ENCODE peak calls at places on chromosomes 6 and 20, in seven cellular contexts. One of them, this sample, is unnamed.

GRCh38 chr6:129280719-129281118 is 397.8 kb downstream of the LAMA2 start:
- DNase-seq in GM23338: no peak
- DNase-seq in PC-3: no peak
- DNase-seq in GM23248: no peak
- DNase-seq in hepatocyte: no peak
- DNase-seq in HCT116: no peak
- DNase-seq in neural progenitor cell: no peak
- DNase-seq in this sample: no peak

GRCh38 chr20:63858393-63859165 is 2.7 kb upstream of the ABHD16B start:
- DNase-seq in GM23338: peak; percentile 66
- DNase-seq in PC-3: no peak
- DNase-seq in GM23248: peak; percentile 24
- DNase-seq in hepatocyte: no peak
- DNase-seq in HCT116: no peak
- DNase-seq in neural progenitor cell: peak; percentile 62
- DNase-seq in this sample: peak; percentile 34

GRCh38 chr6:165799736-165800135 is 136.7 kb upstream of the PDE10A start:
- DNase-seq in GM23338: no peak
- DNase-seq in PC-3: no peak
- DNase-seq in GM23248: peak; percentile 37
- DNase-seq in hepatocyte: no peak
- DNase-seq in HCT116: no peak
- DNase-seq in neural progenitor cell: no peak
- DNase-seq in this sample: no peak

GRCh38 chr20:16145919-16146318 is 427.3 kb downstream of the KIF16B start:
- DNase-seq in GM23338: no peak
- DNase-seq in PC-3: no peak
- DNase-seq in GM23248: no peak
- DNase-seq in hepatocyte: no peak
- DNase-seq in HCT116: no peak
- DNase-seq in neural progenitor cell: no peak
- DNase-seq in this sample: no peak

GRCh38 chr6:99189823-99190721 is 159.4 kb downstream of the FAXC start:
- DNase-seq in GM23338: no peak
- DNase-seq in PC-3: no peak
- DNase-seq in GM23248: no peak
- DNase-seq in hepatocyte: no peak
- DNase-seq in HCT116: no peak
- DNase-seq in neural progenitor cell: no peak
- DNase-seq in this sample: no peak

GRCh38 chr6:28474441-28475219 is 31.3 kb upstream of the ZSCAN23 start:
- DNase-seq in GM23338: peak; percentile 89
- DNase-seq in PC-3: peak; percentile 85
- DNase-seq in GM23248: peak; percentile 78
- DNase-seq in hepatocyte: peak; percentile 79
- DNase-seq in HCT116: peak; percentile 88
- DNase-seq in neural progenitor cell: peak; percentile 78
- DNase-seq in this sample: peak; percentile 4

GRCh38 chr6:44771647-44772415 is 384.3 kb downstream of the CDC5L start:
- DNase-seq in GM23338: peak; percentile 79
- DNase-seq in PC-3: no peak
- DNase-seq in GM23248: peak; percentile 16
- DNase-seq in hepatocyte: no peak
- DNase-seq in HCT116: no peak
- DNase-seq in neural progenitor cell: peak; percentile 51
- DNase-seq in this sample: no peak

GRCh38 chr20:19449051-19449450 is 236.6 kb downstream of the SLC24A3 start:
- DNase-seq in GM23338: no peak
- DNase-seq in PC-3: no peak
- DNase-seq in GM23248: no peak
- DNase-seq in hepatocyte: no peak
- DNase-seq in HCT116: no peak
- DNase-seq in neural progenitor cell: no peak
- DNase-seq in this sample: no peak

GRCh38 chr6:68718379-68719073 is 83.4 kb downstream of the ADGRB3 start:
- DNase-seq in GM23338: no peak
- DNase-seq in PC-3: peak; percentile 12
- DNase-seq in GM23248: peak; percentile 24
- DNase-seq in hepatocyte: no peak
- DNase-seq in HCT116: no peak
- DNase-seq in neural progenitor cell: no peak
- DNase-seq in this sample: no peak

GRCh38 chr20:14617123-14617522 is 279.7 kb upstream of the FLRT3 start:
- DNase-seq in GM23338: no peak
- DNase-seq in PC-3: peak; percentile 52
- DNase-seq in GM23248: peak; percentile 2
- DNase-seq in hepatocyte: peak; percentile 22
- DNase-seq in HCT116: no peak
- DNase-seq in neural progenitor cell: no peak
- DNase-seq in this sample: no peak

GRCh38 chr6:4778086-4778485 is 1.9 kb downstream of the CDYL start:
- DNase-seq in GM23338: no peak
- DNase-seq in PC-3: peak; percentile 51
- DNase-seq in GM23248: peak; percentile 59
- DNase-seq in hepatocyte: no peak
- DNase-seq in HCT116: no peak
- DNase-seq in neural progenitor cell: no peak
- DNase-seq in this sample: peak; percentile 10

GRCh38 chr6:138403324-138403800 is 661 bp upstream of the HEBP2 start:
- DNase-seq in GM23338: no peak
- DNase-seq in PC-3: no peak
- DNase-seq in GM23248: peak; percentile 43
- DNase-seq in hepatocyte: peak; percentile 69
- DNase-seq in HCT116: no peak
- DNase-seq in neural progenitor cell: peak; percentile 47
- DNase-seq in this sample: peak; percentile 36

GRCh38 chr20:19451591-19452295 is 239.3 kb downstream of the SLC24A3 start:
- DNase-seq in GM23338: no peak
- DNase-seq in PC-3: no peak
- DNase-seq in GM23248: no peak
- DNase-seq in hepatocyte: peak; percentile 8
- DNase-seq in HCT116: no peak
- DNase-seq in neural progenitor cell: no peak
- DNase-seq in this sample: no peak

GRCh38 chr20:38198238-38198861 is 33.3 kb upstream of the TGM2 start:
- DNase-seq in GM23338: no peak
- DNase-seq in PC-3: peak; percentile 31
- DNase-seq in GM23248: peak; percentile 56
- DNase-seq in hepatocyte: no peak
- DNase-seq in HCT116: no peak
- DNase-seq in neural progenitor cell: no peak
- DNase-seq in this sample: no peak

GRCh38 chr6:154070657-154071056 is 31.6 kb downstream of the OPRM1 start:
- DNase-seq in GM23338: no peak
- DNase-seq in PC-3: peak; percentile 20
- DNase-seq in GM23248: no peak
- DNase-seq in hepatocyte: no peak
- DNase-seq in HCT116: no peak
- DNase-seq in neural progenitor cell: no peak
- DNase-seq in this sample: no peak

GRCh38 chr20:46022411-46023147 is 6.4 kb upstream of the SLC12A5 start:
- DNase-seq in GM23338: peak; percentile 85
- DNase-seq in PC-3: peak; percentile 68
- DNase-seq in GM23248: peak; percentile 33
- DNase-seq in hepatocyte: peak; percentile 66
- DNase-seq in HCT116: no peak
- DNase-seq in neural progenitor cell: peak; percentile 86
- DNase-seq in this sample: peak; percentile 82

GRCh38 chr6:31441368-31442267 is 38.2 kb downstream of the MICA start:
- DNase-seq in GM23338: peak; percentile 96
- DNase-seq in PC-3: peak; percentile 66
- DNase-seq in GM23248: peak; percentile 87
- DNase-seq in hepatocyte: peak; percentile 87
- DNase-seq in HCT116: no peak
- DNase-seq in neural progenitor cell: peak; percentile 91
- DNase-seq in this sample: peak; percentile 78

GRCh38 chr6:155014715-155015300 is 19.7 kb downstream of the TIAM2 start:
- DNase-seq in GM23338: peak; percentile 48
- DNase-seq in PC-3: peak; percentile 45
- DNase-seq in GM23248: no peak
- DNase-seq in hepatocyte: peak; percentile 30
- DNase-seq in HCT116: no peak
- DNase-seq in neural progenitor cell: no peak
- DNase-seq in this sample: no peak

GRCh38 chr20:18857640-18858039 is 44.1 kb downstream of the SCP2D1 start:
- DNase-seq in GM23338: no peak
- DNase-seq in PC-3: peak; percentile 45
- DNase-seq in GM23248: peak; percentile 60
- DNase-seq in hepatocyte: no peak
- DNase-seq in HCT116: no peak
- DNase-seq in neural progenitor cell: no peak
- DNase-seq in this sample: no peak

GRCh38 chr6:41334482-41335023 is 855 bp upstream of the NCR2 start:
- DNase-seq in GM23338: no peak
- DNase-seq in PC-3: peak; percentile 16
- DNase-seq in GM23248: peak; percentile 15
- DNase-seq in hepatocyte: no peak
- DNase-seq in HCT116: no peak
- DNase-seq in neural progenitor cell: no peak
- DNase-seq in this sample: peak; percentile 8

GRCh38 chr6:83867527-83868161 is 8.2 kb downstream of the CYB5R4 start:
- DNase-seq in GM23338: peak; percentile 70
- DNase-seq in PC-3: peak; percentile 89
- DNase-seq in GM23248: peak; percentile 100
- DNase-seq in hepatocyte: peak; percentile 41
- DNase-seq in HCT116: peak; percentile 21
- DNase-seq in neural progenitor cell: peak; percentile 41
- DNase-seq in this sample: peak; percentile 91

GRCh38 chr6:158283304-158284005 is 28.8 kb upstream of the TULP4 start:
- DNase-seq in GM23338: peak; percentile 54
- DNase-seq in PC-3: no peak
- DNase-seq in GM23248: peak; percentile 42
- DNase-seq in hepatocyte: no peak
- DNase-seq in HCT116: no peak
- DNase-seq in neural progenitor cell: peak; percentile 70
- DNase-seq in this sample: peak; percentile 22

GRCh38 chr6:135525550-135525949 is 28.0 kb upstream of the AHI1 start:
- DNase-seq in GM23338: no peak
- DNase-seq in PC-3: no peak
- DNase-seq in GM23248: no peak
- DNase-seq in hepatocyte: no peak
- DNase-seq in HCT116: no peak
- DNase-seq in neural progenitor cell: no peak
- DNase-seq in this sample: no peak
- H3K4me1 ChIP-seq in GM23338: no peaks in the 10 kb centered on the region
- H3K4me1 ChIP-seq in PC-3: peaks cover 5% of the 10 kb centered on the region
- H3K4me1 ChIP-seq in GM23248: peaks cover 3% of the 10 kb centered on the region
- H3K4me1 ChIP-seq in hepatocyte: peaks cover 4% of the 10 kb centered on the region
- H3K4me1 ChIP-seq in HCT116: no peaks in the 10 kb centered on the region
- H3K4me1 ChIP-seq in neural progenitor cell: no peaks in the 10 kb centered on the region
- H3K4me1 ChIP-seq in this sample: no peaks in the 10 kb centered on the region

DNA sequence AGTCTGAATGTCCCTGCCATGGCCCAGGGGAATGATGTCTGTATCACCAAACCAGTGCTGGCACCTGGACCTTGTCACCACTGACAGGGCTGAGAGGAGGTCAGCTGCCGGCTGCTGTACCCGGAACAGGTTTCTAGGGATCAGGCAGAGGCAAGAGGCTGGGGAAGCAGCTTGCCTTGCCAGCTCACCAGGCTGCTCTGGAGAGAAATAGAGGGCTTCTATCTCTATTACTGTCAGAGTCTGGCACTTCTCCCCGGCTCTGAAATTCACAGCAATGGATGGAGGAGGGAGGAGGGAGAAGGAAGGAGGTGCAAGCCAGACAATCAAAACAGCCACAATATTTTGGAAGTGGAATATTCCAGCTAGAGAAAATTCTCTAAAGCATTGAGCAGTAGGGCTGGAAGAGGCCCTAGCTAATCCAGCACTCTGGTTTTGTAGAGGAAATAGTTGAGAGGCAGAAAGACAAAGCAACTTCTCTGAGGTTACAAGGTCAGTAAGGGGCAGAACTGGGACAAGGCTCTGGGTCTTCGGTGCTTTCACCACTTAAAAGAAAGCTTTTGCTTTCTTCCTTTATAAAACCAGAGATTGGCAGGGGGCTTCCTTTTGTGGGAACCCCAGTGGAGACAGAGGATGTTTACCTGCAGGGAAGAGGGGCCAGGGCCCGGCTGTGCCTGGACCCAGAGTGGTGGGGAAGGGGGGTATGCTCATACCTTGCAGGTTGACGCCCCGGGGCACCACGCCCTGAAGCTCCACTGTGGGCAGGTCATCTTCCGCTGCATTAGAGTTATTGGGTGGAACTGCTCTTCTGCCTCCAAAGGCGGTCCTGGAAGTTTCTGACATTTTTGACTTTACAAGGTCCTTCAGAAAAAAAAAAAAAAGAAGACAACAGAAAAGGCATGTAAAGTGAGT is 2.4 kb downstream of the F13A1 start:
- DNase-seq in GM23338: peak; percentile 7
- DNase-seq in PC-3: no peak
- DNase-seq in GM23248: no peak
- DNase-seq in hepatocyte: no peak
- DNase-seq in HCT116: no peak
- DNase-seq in neural progenitor cell: peak; percentile 52
- DNase-seq in this sample: no peak
- TF ChIP-seq EZH2phosphoT487 in GM23338: no peak
- TF ChIP-seq EZH2phosphoT487 in PC-3: no peak
- TF ChIP-seq EZH2phosphoT487 in GM23248: no peak
- TF ChIP-seq EZH2phosphoT487 in hepatocyte: no peak
- TF ChIP-seq EZH2phosphoT487 in HCT116: no peak
- TF ChIP-seq EZH2phosphoT487 in neural progenitor cell: no peak
- TF ChIP-seq EZH2phosphoT487 in this sample: no peak

GRCh38 chr20:4876301-4876700 is 125.0 kb downstream of the SLC23A2 start:
- DNase-seq in GM23338: no peak
- DNase-seq in PC-3: no peak
- DNase-seq in GM23248: no peak
- DNase-seq in hepatocyte: no peak
- DNase-seq in HCT116: no peak
- DNase-seq in neural progenitor cell: no peak
- DNase-seq in this sample: peak; percentile 8
- H3K4me1 ChIP-seq in GM23338: no peaks in the 10 kb centered on the region
- H3K4me1 ChIP-seq in PC-3: no peaks in the 10 kb centered on the region
- H3K4me1 ChIP-seq in GM23248: no peaks in the 10 kb centered on the region
- H3K4me1 ChIP-seq in hepatocyte: no peaks in the 10 kb centered on the region
- H3K4me1 ChIP-seq in HCT116: no peaks in the 10 kb centered on the region
- H3K4me1 ChIP-seq in neural progenitor cell: peaks cover 25% of the 10 kb centered on the region
- H3K4me1 ChIP-seq in this sample: peaks cover 16% of the 10 kb centered on the region

DNA sequence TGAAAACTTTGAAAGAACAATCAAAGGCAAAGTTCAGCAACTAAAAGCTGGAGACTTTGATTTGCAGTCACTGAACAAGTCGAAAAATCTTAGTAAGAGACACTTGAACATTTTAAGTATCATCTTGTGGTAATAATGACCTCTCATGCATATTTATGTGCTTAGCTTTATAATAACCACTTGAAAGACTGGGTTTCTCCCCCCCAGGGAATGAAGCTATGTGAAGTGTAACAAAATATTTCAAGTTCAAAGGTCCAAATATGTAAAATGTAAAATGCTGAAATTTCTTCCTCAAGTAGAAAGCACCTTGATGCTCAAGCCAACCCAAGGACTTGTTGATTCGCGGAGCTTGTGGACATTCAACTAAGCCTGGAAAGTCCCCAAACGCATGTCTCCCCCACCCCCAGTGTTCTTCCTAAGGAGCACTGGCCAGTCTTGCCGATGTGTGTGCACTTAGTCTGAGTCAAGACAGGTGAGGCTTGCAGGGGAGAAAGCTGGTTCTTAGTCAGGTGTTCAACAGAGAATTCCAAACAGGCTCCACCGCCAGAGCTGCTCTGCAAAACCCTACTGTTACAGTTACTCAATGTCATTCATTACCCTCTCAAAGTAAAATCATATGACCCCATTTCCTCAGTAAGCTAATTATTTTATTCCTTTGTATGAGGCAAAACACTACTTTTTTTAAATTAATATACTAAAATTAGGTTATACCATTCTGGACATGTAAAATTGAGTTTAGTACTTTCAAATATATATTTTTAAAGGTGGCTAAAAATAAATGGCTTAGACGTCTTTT is 46.9 kb upstream of the QKI start:
- DNase-seq in GM23338: no peak
- DNase-seq in PC-3: no peak
- DNase-seq in GM23248: no peak
- DNase-seq in hepatocyte: no peak
- DNase-seq in HCT116: no peak
- DNase-seq in neural progenitor cell: no peak
- DNase-seq in this sample: no peak
- TF ChIP-seq EZH2phosphoT487 in GM23338: no peak
- TF ChIP-seq EZH2phosphoT487 in PC-3: no peak
- TF ChIP-seq EZH2phosphoT487 in GM23248: no peak
- TF ChIP-seq EZH2phosphoT487 in hepatocyte: no peak
- TF ChIP-seq EZH2phosphoT487 in HCT116: no peak
- TF ChIP-seq EZH2phosphoT487 in neural progenitor cell: no peak
- TF ChIP-seq EZH2phosphoT487 in this sample: no peak

This sample was measured in OCI-LY7.